ENCODE peak calls at places on chromosomes 12 and 14, in nine cellular contexts. Z is Peyer's patch; B is heart right ventricle; W is IMR-90; O is pancreas; C is CD4-positive, alpha-beta T cell; N is A673; V is ascending aorta; M is esophagus squamous epithelium. H is an unnamed sample. For H3K9me3, the result is how much of the 10 kb centered on the place peaks cover.

GRCh38 chr12:111596985-111597730 is 2.0 kb downstream of the ATXN2 start:
- DNase-seq in W (peak), M (no peak), O (peak), Z (peak), B (peak), V (peak), N (peak), C (no peak), H (peak)

GRCh38 chr14:89337161-89337560 is 79.9 kb downstream of the FOXN3 start:
- DNase-seq in N (no peak), V (no peak), M (no peak), C (no peak), Z (no peak), O (no peak), W (no peak), B (no peak), H (no peak)

GRCh38 chr14:36207500-36207899 is 31.0 kb upstream of the PTCSC3 start:
- DNase-seq in N (peak), V (no peak), O (no peak), M (no peak), C (no peak), B (no peak), W (peak), Z (no peak), H (no peak)

GRCh38 chr14:98919431-98919830 is 352.6 kb downstream of the BCL11B start:
- DNase-seq in O (no peak), M (no peak), W (no peak), V (no peak), N (no peak), C (no peak), Z (no peak), B (no peak), H (no peak)

GRCh38 chr14:92513966-92514843 is 624 bp downstream of the RIN3 start:
- DNase-seq in C (no peak), M (no peak), W (peak), V (no peak), B (no peak), N (no peak), O (no peak), Z (no peak), H (no peak)

GRCh38 chr12:78887008-78887407 is 22.4 kb downstream of the SYT1 start:
- DNase-seq in V (no peak), N (peak), M (no peak), C (no peak), Z (no peak), B (no peak), W (peak), O (no peak), H (no peak)

GRCh38 chr12:122871851-122872785 is 23.8 kb downstream of the VPS37B start:
- DNase-seq in B (peak), C (no peak), O (no peak), N (peak), V (peak), M (no peak), W (peak), Z (peak), H (peak)

GRCh38 chr14:82075566-82075965 is 541.9 kb upstream of the SEL1L start:
- DNase-seq in W (no peak), O (peak), Z (no peak), B (peak), C (no peak), V (no peak), N (peak), M (no peak), H (no peak)

GRCh38 chr12:97386133-97386581 is 76.4 kb upstream of the RMST start:
- DNase-seq in O (peak), B (no peak), W (no peak), V (no peak), C (no peak), Z (no peak), N (no peak), M (no peak), H (no peak)

GRCh38 chr14:92382677-92383076 is 59.7 kb downstream of the SLC24A4 start:
- DNase-seq in W (no peak), C (no peak), M (no peak), B (no peak), N (no peak), V (no peak), O (no peak), Z (no peak), H (no peak)

GRCh38 chr12:53805801-53806200 is 54.0 kb upstream of the CISTR start:
- DNase-seq in W (peak), V (no peak), B (no peak), C (no peak), Z (no peak), M (no peak), N (no peak), O (no peak), H (no peak)

GRCh38 chr12:89671469-89671868 is 37.2 kb downstream of the ATP2B1 start:
- DNase-seq in Z (no peak), M (no peak), N (peak), W (peak), V (no peak), O (no peak), B (no peak), C (no peak), H (no peak)

GRCh38 chr12:120352117-120352516 is 16.8 kb downstream of the MSI1 start:
- DNase-seq in C (no peak), V (no peak), Z (no peak), O (peak), M (no peak), B (no peak), N (peak), W (peak), H (no peak)

GRCh38 chr12:2796187-2796663 is 1.5 kb downstream of the FKBP4 start:
- DNase-seq in C (no peak), O (no peak), B (no peak), V (peak), Z (no peak), N (no peak), W (no peak), M (no peak), H (no peak)

GRCh38 chr12:116050266-116050665 is 227.2 kb downstream of the MED13L start:
- DNase-seq in O (no peak), M (no peak), Z (no peak), W (no peak), C (no peak), N (no peak), V (no peak), B (no peak), H (no peak)
- TF ChIP-seq CTCF in O (no peak), M (no peak), Z (no peak), W (no peak), C (no peak), N (no peak), V (no peak), B (no peak), H (no peak)

GRCh38 chr12:66393890-66394289 is 91.6 kb downstream of the HELB start:
- DNase-seq in B (no peak), W (no peak), Z (no peak), V (no peak), O (no peak), N (no peak), C (no peak), M (no peak), H (no peak)

GRCh38 chr12:66397574-66397973 is 95.3 kb downstream of the HELB start:
- DNase-seq in B (no peak), C (no peak), W (peak), V (no peak), M (no peak), N (no peak), O (no peak), Z (no peak), H (no peak)

GRCh38 chr12:66403746-66404145 is 101.5 kb downstream of the HELB start:
- DNase-seq in B (no peak), M (no peak), W (no peak), Z (no peak), O (no peak), N (no peak), V (no peak), C (no peak), H (no peak)

GRCh38 chr12:66399626-66399931 is 97.3 kb downstream of the HELB start:
- DNase-seq in M (no peak), Z (no peak), B (no peak), V (no peak), W (no peak), N (no peak), C (no peak), O (no peak), H (no peak)

DNA sequence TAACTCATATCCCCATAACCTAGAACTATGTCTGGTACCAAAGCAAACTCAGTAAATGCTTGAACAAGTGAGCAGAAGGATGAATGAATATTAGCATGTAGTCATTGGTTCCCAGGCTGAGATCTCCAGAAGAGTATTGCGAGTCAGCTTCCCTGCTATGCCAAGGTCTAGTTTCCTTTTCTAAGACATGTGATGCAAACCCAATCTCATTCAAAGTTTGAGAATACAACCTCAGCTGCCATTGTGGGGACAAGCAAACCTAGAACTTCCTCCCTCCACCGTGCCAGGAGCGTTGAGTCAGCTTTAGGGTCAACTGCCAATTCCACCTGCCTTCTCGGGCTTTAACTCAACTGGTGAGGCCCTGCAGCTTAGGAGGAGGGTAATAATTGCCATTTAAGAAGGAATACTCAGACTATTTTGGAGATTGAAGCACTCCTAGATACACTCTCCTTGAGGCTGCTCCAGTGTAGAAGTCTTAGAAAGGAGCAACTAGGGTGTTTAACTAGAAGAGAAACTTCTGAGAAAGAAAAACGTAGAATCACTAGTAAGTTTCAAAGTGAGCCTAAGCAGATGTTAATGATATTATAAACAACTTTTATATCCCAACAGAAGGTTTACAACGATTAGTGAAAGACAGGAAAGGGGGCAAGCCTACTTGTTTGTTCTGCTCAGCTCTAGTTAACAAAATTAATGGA is 96.8 kb downstream of the HELB start:
- DNase-seq in N (no peak), C (no peak), M (no peak), O (no peak), Z (no peak), V (no peak), W (peak), B (no peak), H (no peak)
- H3K27ac ChIP-seq in N (no peak), C (no peak), M (no peak), O (no peak), Z (no peak), V (no peak), W (no peak), B (no peak), H (no peak)

DNA sequence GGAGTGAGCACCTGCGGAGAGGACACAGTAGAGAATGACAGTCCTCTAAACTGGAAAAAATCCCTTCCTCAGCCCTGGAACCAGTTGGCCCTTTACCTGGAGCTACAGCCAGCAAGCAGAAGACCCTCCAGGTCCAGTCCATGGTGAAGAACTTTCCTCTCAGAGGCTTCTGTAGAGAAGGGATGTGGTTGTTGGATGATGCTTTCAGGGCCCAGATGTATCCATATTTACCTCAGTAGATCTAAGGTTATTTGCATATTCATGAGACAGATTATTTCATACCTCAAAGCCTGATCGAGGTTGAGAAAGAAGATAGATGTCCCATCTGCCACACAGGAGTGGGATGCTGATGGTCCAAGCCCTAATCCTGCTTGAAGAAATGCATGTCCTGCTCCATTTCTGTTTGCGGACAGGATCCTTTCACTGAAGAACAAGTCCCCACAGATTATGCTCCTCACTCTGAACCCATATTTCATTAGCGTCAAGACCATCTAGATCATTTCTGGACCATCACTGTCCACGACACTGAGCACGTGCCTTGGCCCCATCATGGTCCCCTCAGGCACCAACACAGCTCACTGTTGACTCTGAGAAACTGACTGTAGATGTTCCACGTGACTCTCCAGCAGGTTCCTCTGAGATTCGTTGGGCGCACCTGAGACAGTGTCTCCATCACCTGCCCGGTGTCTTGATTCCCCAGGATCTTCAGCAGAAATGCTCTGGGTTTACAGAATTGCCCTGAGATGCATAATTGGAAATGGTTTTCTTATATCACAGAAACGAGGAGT is 985.2 kb downstream of the TMEM121 start:
- DNase-seq in B (no peak), Z (no peak), N (no peak), M (no peak), C (no peak), V (no peak), W (no peak), O (no peak), H (no peak)
- H3K9me3 ChIP-seq in B (under half), Z (under half), N (under half), M (under half), C (under half), V (under half), W (under half), O (under half), H (under half)

GRCh38 chr12:62205348-62205747 is 54.9 kb upstream of the USP15 start:
- DNase-seq in Z (no peak), M (no peak), V (no peak), W (no peak), B (no peak), O (no peak), N (no peak), C (no peak), H (no peak)

GRCh38 chr12:62210422-62210821 is 49.8 kb upstream of the USP15 start:
- DNase-seq in Z (no peak), M (no peak), W (peak), O (no peak), B (no peak), C (peak), N (peak), V (no peak), H (no peak)

GRCh38 chr12:62211510-62211909 is 48.7 kb upstream of the USP15 start:
- DNase-seq in W (no peak), C (no peak), O (no peak), Z (no peak), B (no peak), V (no peak), M (no peak), N (no peak), H (no peak)

DNA sequence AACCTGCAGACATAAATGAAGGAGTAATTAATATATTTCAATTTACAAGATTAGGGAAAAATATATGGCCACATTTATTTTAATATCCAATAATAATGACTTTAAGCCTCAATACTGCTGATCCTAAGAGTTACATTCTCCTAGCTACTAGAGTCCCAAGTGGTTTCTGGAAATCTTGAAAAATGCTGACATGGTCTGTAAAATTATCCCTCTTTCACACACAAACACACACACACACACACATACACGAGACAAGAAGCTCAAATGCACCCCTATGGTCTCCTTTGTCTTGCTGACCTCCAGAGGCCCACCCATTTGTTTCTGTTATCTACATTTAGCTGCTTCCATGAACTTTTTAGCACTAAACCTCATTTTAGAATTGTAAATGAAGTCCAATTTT is 53.0 kb upstream of the USP15 start:
- DNase-seq in C (no peak), B (no peak), V (no peak), M (no peak), Z (no peak), W (no peak), N (no peak), O (no peak), H (no peak)
- TF ChIP-seq CTCF in C (no peak), B (no peak), V (no peak), M (no peak), Z (no peak), W (no peak), N (no peak), O (no peak), H (no peak)

DNA sequence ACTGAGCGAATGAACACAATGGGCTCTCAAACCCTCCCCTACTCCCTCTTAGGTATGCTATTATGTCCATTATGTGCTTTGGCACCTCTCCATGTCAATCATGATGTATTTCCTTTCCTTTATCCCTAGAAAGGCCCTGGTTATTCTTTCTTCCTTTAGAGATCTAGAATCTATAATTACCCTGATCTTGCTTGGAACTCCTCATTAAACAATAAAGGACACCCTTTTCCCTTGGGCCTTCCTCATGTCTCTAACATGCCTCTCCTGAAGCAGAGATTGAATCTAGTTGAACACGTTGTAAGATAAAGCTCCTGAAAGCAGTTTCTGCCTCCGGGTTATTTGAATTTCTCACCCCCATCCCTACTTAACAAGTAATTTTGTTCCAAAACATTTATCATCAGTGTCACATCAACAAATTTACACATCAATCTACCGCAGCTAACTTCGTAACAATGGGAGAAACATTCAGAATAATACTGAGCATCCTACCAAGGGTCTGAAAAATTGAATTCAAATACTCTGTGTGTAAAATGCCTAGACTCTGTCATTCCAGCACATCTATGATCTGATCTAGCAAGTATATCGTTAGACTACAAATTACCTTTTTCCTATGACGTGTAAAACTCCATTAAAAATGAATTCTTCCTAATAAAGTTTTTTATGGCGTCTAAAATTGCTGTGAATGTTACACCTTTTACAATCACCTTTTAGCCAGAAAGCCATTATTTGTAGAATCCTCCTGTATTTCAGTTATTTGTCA is 5.4 kb downstream of the USP44 start:
- DNase-seq in M (no peak), N (peak), C (no peak), V (no peak), W (no peak), O (no peak), Z (no peak), B (no peak), H (no peak)
- H3K27ac ChIP-seq in M (no peak), N (peak), C (no peak), V (no peak), W (peak), O (no peak), Z (no peak), B (no peak), H (no peak)

DNA sequence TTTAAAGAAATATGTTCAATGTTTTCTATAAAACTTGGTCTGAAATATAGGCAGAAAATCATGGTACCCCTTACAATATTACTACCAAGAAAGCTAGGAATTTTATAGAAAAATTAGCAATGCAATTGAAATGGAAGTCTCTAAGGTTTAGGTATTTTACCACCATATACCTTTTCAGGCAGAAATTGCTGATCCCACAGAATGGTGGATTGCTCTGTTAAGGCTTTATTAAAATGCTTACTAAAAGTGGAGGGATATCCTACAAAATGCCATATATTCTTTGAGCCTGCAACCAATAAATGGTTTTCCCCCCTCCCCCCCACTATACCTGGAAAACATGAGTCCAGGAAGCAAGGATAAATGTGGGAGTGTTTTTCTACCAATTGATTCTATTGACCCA is 718.1 kb upstream of the NOVA1 start:
- DNase-seq in O (no peak), C (no peak), B (no peak), M (no peak), N (no peak), W (no peak), V (no peak), Z (no peak), H (no peak)
- H3K9me3 ChIP-seq in O (under half), C (under half), B (under half), M (under half), N (under half), W (under half), V (under half), Z (under half), H (under half)

GRCh38 chr12:113796852-113797534 is 169.1 kb downstream of the RBM19 start:
- DNase-seq in W (no peak), N (no peak), M (no peak), V (no peak), B (no peak), C (no peak), O (no peak), Z (no peak), H (no peak)
- TF ChIP-seq CTCF in W (no peak), N (no peak), M (no peak), V (no peak), B (no peak), C (no peak), O (no peak), Z (no peak), H (no peak)

H was measured in right atrium auricular region.